ENCODE peak calls at places on chromosome 21, in four cellular contexts. T, C, Y and Q are unnamed samples.

GRCh38 chr21:41346758-41347157 is 15.1 kb upstream of the MX2 start:
- DNase-seq in C (no peak), T (no peak), Y (no peak), Q (no peak)

GRCh38 chr21:34261841-34262832 is 101.7 kb upstream of the KCNE2 start:
- DNase-seq in Y (no peak), T (no peak), C (no peak), Q (no peak)

GRCh38 chr21:45598666-45599065 is 44.9 kb upstream of the PCBP3 start:
- DNase-seq in Y (no peak), T (peak; percentile 34), C (no peak), Q (no peak)

GRCh38 chr21:33168886-33169285 is 60.9 kb upstream of the IFNAR2 start:
- DNase-seq in Y (no peak), C (no peak), T (no peak), Q (no peak)

GRCh38 chr21:29499734-29500343 is 201.1 kb downstream of the BACH1 start:
- DNase-seq in C (peak; percentile 43), T (no peak), Y (no peak), Q (no peak)

GRCh38 chr21:25560151-25560783 is 47.0 kb downstream of the MRPL39 start:
- DNase-seq in Y (no peak), T (no peak), C (no peak), Q (no peak)

GRCh38 chr21:34545079-34545884 is 33.3 kb upstream of the KCNE1 start:
- DNase-seq in Y (no peak), T (no peak), C (no peak), Q (peak; percentile 47)

GRCh38 chr21:34072145-34073031 is 990 bp upstream of the MRPS6 start:
- DNase-seq in T (no peak), Y (no peak), C (no peak), Q (no peak)

GRCh38 chr21:44930543-44930981 is 9.3 kb upstream of the SLX9 start:
- DNase-seq in T (no peak), Y (no peak), C (no peak), Q (peak; percentile 39)

DNA sequence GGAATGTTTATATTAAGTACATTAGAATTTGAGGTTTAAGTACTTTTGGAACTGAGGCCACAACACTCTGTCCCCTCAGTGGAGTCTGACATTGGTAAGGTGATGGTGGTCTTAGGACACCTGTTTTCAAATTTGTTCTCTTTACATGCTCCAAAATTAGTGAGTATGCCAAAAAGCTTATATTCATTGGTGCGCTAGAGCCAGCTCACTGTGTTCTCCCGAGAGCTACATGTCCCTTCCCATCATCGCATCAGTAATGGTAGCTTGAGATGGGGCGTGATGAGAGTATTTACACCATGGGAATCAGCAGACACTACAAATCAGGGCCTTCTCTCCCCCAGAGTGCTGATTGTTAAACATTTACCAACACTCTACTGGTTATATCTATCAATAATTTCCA is 19.5 kb downstream of the ETS2 start:
- DNase-seq in C (no peak), T (no peak), Y (no peak), Q (no peak)
- TF ChIP-seq POLR2AphosphoS5 in C (no peak), T (no peak), Y (no peak), Q (no peak)

GRCh38 chr21:42347601-42348327 is 3.0 kb downstream of the TFF2 start:
- DNase-seq in T (peak; percentile 60), C (no peak), Y (no peak), Q (no peak)
- H3K27me3 ChIP-seq in T (peaks cover 20% of the 10 kb centered on the region), C (no peaks in the 10 kb centered on the region), Y (no peaks in the 10 kb centered on the region), Q (no peaks in the 10 kb centered on the region)

DNA sequence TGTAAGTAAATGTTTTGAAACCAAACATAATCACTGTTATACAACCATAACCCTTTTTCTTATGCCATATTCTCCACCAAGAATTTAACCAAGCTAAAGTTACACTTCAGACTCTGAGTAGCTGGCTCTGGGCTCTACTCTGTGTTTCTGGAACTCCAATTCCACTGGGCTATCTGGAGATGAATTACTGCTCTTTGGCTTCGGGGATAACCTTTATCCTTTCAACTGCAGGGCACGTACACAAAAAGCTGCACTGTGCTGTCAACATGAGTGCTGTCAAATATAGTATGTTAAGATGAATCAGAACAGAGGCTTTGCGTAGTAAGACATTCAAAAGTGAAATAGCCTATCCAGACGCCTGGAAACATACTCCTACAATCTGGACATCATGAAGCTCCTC is 500.6 kb downstream of the LTN1 start:
- DNase-seq in T (no peak), C (no peak), Y (no peak), Q (no peak)
- TF ChIP-seq POLR2AphosphoS5 in T (no peak), C (no peak), Y (no peak), Q (no peak)

DNA sequence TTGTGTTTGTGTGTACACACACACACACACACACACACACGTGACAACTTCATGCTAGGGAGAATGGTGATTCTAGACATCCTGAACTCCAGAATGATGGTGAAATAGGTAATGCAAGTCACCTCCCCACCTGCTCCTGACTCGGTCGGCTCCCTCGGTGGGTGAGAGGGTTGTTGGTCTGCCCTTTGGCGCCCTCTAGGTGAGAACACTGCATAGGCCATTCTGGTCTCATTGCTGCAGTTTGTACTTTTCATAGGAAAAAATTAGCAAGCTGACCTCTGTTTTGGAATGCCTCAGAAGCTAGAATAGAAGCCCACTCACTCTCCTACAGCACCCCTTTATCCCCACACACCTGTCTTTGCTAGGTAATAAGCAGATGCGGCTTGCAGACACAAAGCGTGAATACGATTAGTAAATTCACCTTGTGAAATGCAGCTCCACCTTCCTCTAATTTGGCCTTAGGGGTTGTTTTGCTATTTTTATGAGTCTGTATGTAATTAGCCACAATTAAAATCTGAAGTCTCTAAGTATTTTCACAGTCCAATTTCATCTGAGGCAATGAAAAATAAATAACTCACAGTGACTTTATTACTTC is 130.0 kb upstream of the KCNJ15 start:
- DNase-seq in C (peak; percentile 57), Y (no peak), T (no peak), Q (peak; percentile 45)
- H3K27me3 ChIP-seq in C (peaks cover 16% of the 10 kb centered on the region), Y (no peaks in the 10 kb centered on the region), T (peaks cover 20% of the 10 kb centered on the region), Q (peaks cover 34% of the 10 kb centered on the region)

DNA sequence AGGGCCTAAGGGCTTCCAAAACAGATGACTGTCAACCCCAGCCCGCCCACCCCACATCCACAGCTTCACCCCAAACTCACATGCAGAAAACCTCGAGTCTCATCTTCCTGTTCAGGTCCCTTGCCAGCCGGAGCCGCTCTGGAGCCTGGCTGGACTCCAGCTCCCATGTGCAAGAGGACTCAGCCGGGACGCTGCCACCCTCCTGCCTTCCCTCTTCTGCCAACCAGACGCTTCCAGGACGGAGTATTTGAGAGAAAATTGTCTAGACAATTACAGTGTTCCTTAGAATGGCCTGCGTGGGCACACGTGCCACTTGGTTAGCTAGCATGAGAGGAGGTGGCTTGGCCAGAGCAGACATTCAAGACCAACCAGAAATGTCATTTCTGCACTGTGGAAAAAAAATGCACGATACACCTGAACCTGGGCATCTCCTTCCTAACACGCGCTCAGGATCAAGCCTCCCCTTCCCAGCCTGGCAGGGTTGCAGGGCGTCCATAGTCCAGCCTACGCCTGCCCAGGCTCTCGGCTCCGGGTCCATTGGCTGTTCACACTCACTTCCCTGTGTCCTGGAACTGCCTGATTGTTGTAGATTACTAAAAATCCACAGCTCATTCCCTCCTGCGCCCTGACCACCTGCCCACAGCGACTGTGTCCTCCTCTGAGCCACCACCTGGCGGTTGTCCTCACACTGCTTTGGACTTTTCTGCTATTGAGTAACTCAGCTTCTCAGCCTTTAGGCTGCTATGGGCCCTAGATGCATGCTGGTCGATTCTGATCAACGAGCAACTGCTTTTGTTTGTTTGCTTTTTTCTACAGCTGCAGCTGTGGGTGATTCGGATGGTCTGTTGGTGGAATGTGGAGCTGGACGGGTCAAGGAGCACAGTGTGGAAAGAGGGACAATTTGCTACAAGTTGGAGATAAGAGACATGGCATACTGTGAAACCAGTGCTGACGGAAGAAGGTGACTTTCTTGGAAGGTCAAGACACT is at the start of gene CLDN14:
- DNase-seq in T (no peak), Y (no peak), C (no peak), Q (no peak)
- TF ChIP-seq POLR2AphosphoS5 in T (no peak), Y (no peak), C (no peak), Q (no peak)